ENCODE peak calls at places on chromosomes 1 and 21, in eight cellular contexts. One of them, this sample, is unnamed.

GRCh38 chr21:44697811-44698734 is 1.1 kb downstream of the KRTAP10-12 start:
- DNase-seq in HTR-8/SVneo: no peak
- DNase-seq in WTC11: no peak
- DNase-seq in EL: no peak
- DNase-seq in transverse colon: no peak
- DNase-seq in stimulated activated CD8-positive, alpha-beta memory T cell treated with anti-CD3 and anti-CD28 coated beads, Interleukin-4, amount 100 ng/mL, for 4 hours: no peak
- DNase-seq in GM19239: no peak
- DNase-seq in HFFc6: no peak
- DNase-seq in this sample: peak

GRCh38 chr21:45335151-45335760 is 47.6 kb upstream of the POFUT2 start:
- DNase-seq in WTC11: no peak
- DNase-seq in HFFc6: no peak
- DNase-seq in transverse colon: no peak
- DNase-seq in EL: no peak
- DNase-seq in stimulated activated CD8-positive, alpha-beta memory T cell treated with anti-CD3 and anti-CD28 coated beads, Interleukin-4, amount 100 ng/mL, for 4 hours: no peak
- DNase-seq in GM19239: no peak
- DNase-seq in HTR-8/SVneo: no peak
- DNase-seq in this sample: no peak

GRCh38 chr1:225923381-225923691 is 714 bp downstream of the PYCR2 start:
- DNase-seq in HTR-8/SVneo: no peak
- DNase-seq in transverse colon: peak
- DNase-seq in HFFc6: no peak
- DNase-seq in EL: no peak
- DNase-seq in GM19239: no peak
- DNase-seq in WTC11: no peak
- DNase-seq in stimulated activated CD8-positive, alpha-beta memory T cell treated with anti-CD3 and anti-CD28 coated beads, Interleukin-4, amount 100 ng/mL, for 4 hours: no peak
- DNase-seq in this sample: no peak

GRCh38 chr1:16727190-16728111 is 12.9 kb upstream of the RNU1-4 start:
- DNase-seq in stimulated activated CD8-positive, alpha-beta memory T cell treated with anti-CD3 and anti-CD28 coated beads, Interleukin-4, amount 100 ng/mL, for 4 hours: no peak
- DNase-seq in GM19239: no peak
- DNase-seq in WTC11: peak
- DNase-seq in transverse colon: peak
- DNase-seq in HFFc6: peak
- DNase-seq in EL: peak
- DNase-seq in HTR-8/SVneo: no peak
- DNase-seq in this sample: peak

GRCh38 chr1:82560566-82560965 is 759.8 kb downstream of the ADGRL2 start:
- DNase-seq in HTR-8/SVneo: no peak
- DNase-seq in EL: no peak
- DNase-seq in GM19239: no peak
- DNase-seq in stimulated activated CD8-positive, alpha-beta memory T cell treated with anti-CD3 and anti-CD28 coated beads, Interleukin-4, amount 100 ng/mL, for 4 hours: no peak
- DNase-seq in transverse colon: no peak
- DNase-seq in HFFc6: no peak
- DNase-seq in WTC11: no peak
- DNase-seq in this sample: no peak

GRCh38 chr1:209983953-209984352 is 45.9 kb downstream of the SYT14 start:
- DNase-seq in GM19239: no peak
- DNase-seq in HTR-8/SVneo: no peak
- DNase-seq in stimulated activated CD8-positive, alpha-beta memory T cell treated with anti-CD3 and anti-CD28 coated beads, Interleukin-4, amount 100 ng/mL, for 4 hours: no peak
- DNase-seq in transverse colon: no peak
- DNase-seq in HFFc6: no peak
- DNase-seq in EL: no peak
- DNase-seq in WTC11: no peak
- DNase-seq in this sample: no peak

GRCh38 chr21:44484498-44485253 is 29.4 kb downstream of the LRRC3 start:
- DNase-seq in HFFc6: no peak
- DNase-seq in WTC11: no peak
- DNase-seq in HTR-8/SVneo: no peak
- DNase-seq in GM19239: no peak
- DNase-seq in stimulated activated CD8-positive, alpha-beta memory T cell treated with anti-CD3 and anti-CD28 coated beads, Interleukin-4, amount 100 ng/mL, for 4 hours: no peak
- DNase-seq in transverse colon: no peak
- DNase-seq in EL: no peak
- DNase-seq in this sample: no peak

GRCh38 chr1:244083544-244083943 is 32.5 kb downstream of the ZBTB18 start:
- DNase-seq in stimulated activated CD8-positive, alpha-beta memory T cell treated with anti-CD3 and anti-CD28 coated beads, Interleukin-4, amount 100 ng/mL, for 4 hours: no peak
- DNase-seq in transverse colon: no peak
- DNase-seq in HTR-8/SVneo: no peak
- DNase-seq in WTC11: no peak
- DNase-seq in GM19239: no peak
- DNase-seq in HFFc6: no peak
- DNase-seq in EL: no peak
- DNase-seq in this sample: no peak

GRCh38 chr1:154881820-154882535 is 11.9 kb upstream of the KCNN3 start:
- DNase-seq in stimulated activated CD8-positive, alpha-beta memory T cell treated with anti-CD3 and anti-CD28 coated beads, Interleukin-4, amount 100 ng/mL, for 4 hours: no peak
- DNase-seq in EL: peak
- DNase-seq in HTR-8/SVneo: no peak
- DNase-seq in GM19239: no peak
- DNase-seq in transverse colon: no peak
- DNase-seq in WTC11: no peak
- DNase-seq in HFFc6: no peak
- DNase-seq in this sample: peak

GRCh38 chr1:36934061-36934460 is 100.3 kb downstream of the GRIK3 start:
- DNase-seq in HFFc6: no peak
- DNase-seq in transverse colon: no peak
- DNase-seq in WTC11: no peak
- DNase-seq in GM19239: no peak
- DNase-seq in stimulated activated CD8-positive, alpha-beta memory T cell treated with anti-CD3 and anti-CD28 coated beads, Interleukin-4, amount 100 ng/mL, for 4 hours: no peak
- DNase-seq in EL: no peak
- DNase-seq in HTR-8/SVneo: no peak
- DNase-seq in this sample: no peak

GRCh38 chr1:58611986-58612385 is 34.9 kb upstream of the TACSTD2 start:
- DNase-seq in GM19239: no peak
- DNase-seq in stimulated activated CD8-positive, alpha-beta memory T cell treated with anti-CD3 and anti-CD28 coated beads, Interleukin-4, amount 100 ng/mL, for 4 hours: no peak
- DNase-seq in EL: no peak
- DNase-seq in HFFc6: no peak
- DNase-seq in WTC11: no peak
- DNase-seq in HTR-8/SVneo: no peak
- DNase-seq in transverse colon: no peak
- DNase-seq in this sample: no peak

GRCh38 chr1:54301494-54301893 is 101.5 kb downstream of the MRPL37 start:
- DNase-seq in HFFc6: no peak
- DNase-seq in HTR-8/SVneo: no peak
- DNase-seq in WTC11: no peak
- DNase-seq in GM19239: no peak
- DNase-seq in EL: no peak
- DNase-seq in stimulated activated CD8-positive, alpha-beta memory T cell treated with anti-CD3 and anti-CD28 coated beads, Interleukin-4, amount 100 ng/mL, for 4 hours: no peak
- DNase-seq in transverse colon: no peak
- DNase-seq in this sample: no peak

GRCh38 chr21:41168391-41169257 is 664 bp downstream of the BACE2 start:
- DNase-seq in transverse colon: peak
- DNase-seq in stimulated activated CD8-positive, alpha-beta memory T cell treated with anti-CD3 and anti-CD28 coated beads, Interleukin-4, amount 100 ng/mL, for 4 hours: no peak
- DNase-seq in HFFc6: peak
- DNase-seq in GM19239: no peak
- DNase-seq in HTR-8/SVneo: no peak
- DNase-seq in EL: peak
- DNase-seq in WTC11: peak
- DNase-seq in this sample: peak

GRCh38 chr1:202107321-202107761 is 15.4 kb upstream of the GPR37L1 start:
- DNase-seq in HFFc6: no peak
- DNase-seq in WTC11: no peak
- DNase-seq in transverse colon: peak
- DNase-seq in stimulated activated CD8-positive, alpha-beta memory T cell treated with anti-CD3 and anti-CD28 coated beads, Interleukin-4, amount 100 ng/mL, for 4 hours: no peak
- DNase-seq in EL: no peak
- DNase-seq in GM19239: no peak
- DNase-seq in HTR-8/SVneo: no peak
- DNase-seq in this sample: no peak

GRCh38 chr1:67564193-67564592 is 120.8 kb upstream of the GADD45A start:
- DNase-seq in WTC11: no peak
- DNase-seq in GM19239: no peak
- DNase-seq in HTR-8/SVneo: no peak
- DNase-seq in transverse colon: peak
- DNase-seq in HFFc6: no peak
- DNase-seq in EL: no peak
- DNase-seq in stimulated activated CD8-positive, alpha-beta memory T cell treated with anti-CD3 and anti-CD28 coated beads, Interleukin-4, amount 100 ng/mL, for 4 hours: no peak
- DNase-seq in this sample: no peak

GRCh38 chr1:204405988-204406387 is 5.6 kb downstream of the PPP1R15B start:
- DNase-seq in HTR-8/SVneo: no peak
- DNase-seq in EL: no peak
- DNase-seq in transverse colon: no peak
- DNase-seq in HFFc6: no peak
- DNase-seq in GM19239: no peak
- DNase-seq in stimulated activated CD8-positive, alpha-beta memory T cell treated with anti-CD3 and anti-CD28 coated beads, Interleukin-4, amount 100 ng/mL, for 4 hours: no peak
- DNase-seq in WTC11: no peak
- DNase-seq in this sample: no peak

GRCh38 chr1:6248798-6249731 is 5.1 kb downstream of the HES3 start:
- DNase-seq in EL: peak
- DNase-seq in HFFc6: no peak
- DNase-seq in stimulated activated CD8-positive, alpha-beta memory T cell treated with anti-CD3 and anti-CD28 coated beads, Interleukin-4, amount 100 ng/mL, for 4 hours: no peak
- DNase-seq in transverse colon: no peak
- DNase-seq in HTR-8/SVneo: no peak
- DNase-seq in WTC11: no peak
- DNase-seq in GM19239: no peak
- DNase-seq in this sample: no peak

GRCh38 chr1:4433075-4433474 is 221.3 kb upstream of the AJAP1 start:
- DNase-seq in stimulated activated CD8-positive, alpha-beta memory T cell treated with anti-CD3 and anti-CD28 coated beads, Interleukin-4, amount 100 ng/mL, for 4 hours: no peak
- DNase-seq in transverse colon: no peak
- DNase-seq in GM19239: no peak
- DNase-seq in HTR-8/SVneo: no peak
- DNase-seq in EL: no peak
- DNase-seq in WTC11: no peak
- DNase-seq in HFFc6: no peak
- DNase-seq in this sample: no peak

GRCh38 chr1:53583021-53583902 is 124.1 kb downstream of the DMRTB1 start:
- DNase-seq in HFFc6: peak
- DNase-seq in transverse colon: no peak
- DNase-seq in GM19239: no peak
- DNase-seq in HTR-8/SVneo: no peak
- DNase-seq in WTC11: no peak
- DNase-seq in stimulated activated CD8-positive, alpha-beta memory T cell treated with anti-CD3 and anti-CD28 coated beads, Interleukin-4, amount 100 ng/mL, for 4 hours: no peak
- DNase-seq in EL: no peak
- DNase-seq in this sample: no peak

GRCh38 chr1:221740941-221741363 is 937 bp downstream of the DUSP10 start:
- DNase-seq in GM19239: no peak
- DNase-seq in HTR-8/SVneo: no peak
- DNase-seq in transverse colon: peak
- DNase-seq in stimulated activated CD8-positive, alpha-beta memory T cell treated with anti-CD3 and anti-CD28 coated beads, Interleukin-4, amount 100 ng/mL, for 4 hours: no peak
- DNase-seq in HFFc6: no peak
- DNase-seq in WTC11: no peak
- DNase-seq in EL: no peak
- DNase-seq in this sample: no peak

GRCh38 chr1:39142394-39143060 is 62.0 kb upstream of the MACF1 start:
- DNase-seq in EL: peak
- DNase-seq in GM19239: no peak
- DNase-seq in HFFc6: no peak
- DNase-seq in HTR-8/SVneo: no peak
- DNase-seq in transverse colon: no peak
- DNase-seq in stimulated activated CD8-positive, alpha-beta memory T cell treated with anti-CD3 and anti-CD28 coated beads, Interleukin-4, amount 100 ng/mL, for 4 hours: no peak
- DNase-seq in WTC11: peak
- DNase-seq in this sample: peak

GRCh38 chr1:178724734-178725602 is at the start of gene RALGPS2:
- DNase-seq in EL: peak
- DNase-seq in stimulated activated CD8-positive, alpha-beta memory T cell treated with anti-CD3 and anti-CD28 coated beads, Interleukin-4, amount 100 ng/mL, for 4 hours: peak
- DNase-seq in transverse colon: peak
- DNase-seq in WTC11: peak
- DNase-seq in HFFc6: peak
- DNase-seq in GM19239: peak
- DNase-seq in HTR-8/SVneo: peak
- DNase-seq in this sample: peak

GRCh38 chr1:152878042-152878441 is at the start of gene SMCP:
- DNase-seq in GM19239: no peak
- DNase-seq in HFFc6: no peak
- DNase-seq in HTR-8/SVneo: no peak
- DNase-seq in transverse colon: no peak
- DNase-seq in EL: no peak
- DNase-seq in stimulated activated CD8-positive, alpha-beta memory T cell treated with anti-CD3 and anti-CD28 coated beads, Interleukin-4, amount 100 ng/mL, for 4 hours: no peak
- DNase-seq in WTC11: peak
- DNase-seq in this sample: peak

GRCh38 chr1:84619383-84620093 is 45.3 kb upstream of the CTBS start:
- DNase-seq in WTC11: no peak
- DNase-seq in transverse colon: no peak
- DNase-seq in GM19239: no peak
- DNase-seq in HTR-8/SVneo: peak
- DNase-seq in HFFc6: peak
- DNase-seq in EL: peak
- DNase-seq in stimulated activated CD8-positive, alpha-beta memory T cell treated with anti-CD3 and anti-CD28 coated beads, Interleukin-4, amount 100 ng/mL, for 4 hours: peak
- DNase-seq in this sample: peak

GRCh38 chr1:56819393-56819899 is at the start of gene FYB2:
- DNase-seq in HTR-8/SVneo: no peak
- DNase-seq in stimulated activated CD8-positive, alpha-beta memory T cell treated with anti-CD3 and anti-CD28 coated beads, Interleukin-4, amount 100 ng/mL, for 4 hours: no peak
- DNase-seq in GM19239: no peak
- DNase-seq in WTC11: peak
- DNase-seq in EL: no peak
- DNase-seq in HFFc6: no peak
- DNase-seq in transverse colon: peak
- DNase-seq in this sample: peak

GRCh38 chr1:218673170-218673569 is 328.0 kb downstream of the TGFB2 start:
- DNase-seq in GM19239: no peak
- DNase-seq in HFFc6: no peak
- DNase-seq in transverse colon: no peak
- DNase-seq in WTC11: no peak
- DNase-seq in stimulated activated CD8-positive, alpha-beta memory T cell treated with anti-CD3 and anti-CD28 coated beads, Interleukin-4, amount 100 ng/mL, for 4 hours: no peak
- DNase-seq in HTR-8/SVneo: no peak
- DNase-seq in EL: no peak
- DNase-seq in this sample: no peak

GRCh38 chr1:204549313-204549712 is 33.1 kb downstream of the MDM4 start:
- DNase-seq in HTR-8/SVneo: no peak
- DNase-seq in stimulated activated CD8-positive, alpha-beta memory T cell treated with anti-CD3 and anti-CD28 coated beads, Interleukin-4, amount 100 ng/mL, for 4 hours: no peak
- DNase-seq in EL: no peak
- DNase-seq in HFFc6: no peak
- DNase-seq in GM19239: no peak
- DNase-seq in WTC11: no peak
- DNase-seq in transverse colon: no peak
- DNase-seq in this sample: no peak

GRCh38 chr1:47181955-47182680 is 7.7 kb downstream of the PDZK1IP1 start:
- DNase-seq in GM19239: no peak
- DNase-seq in WTC11: no peak
- DNase-seq in HFFc6: no peak
- DNase-seq in transverse colon: no peak
- DNase-seq in EL: peak
- DNase-seq in stimulated activated CD8-positive, alpha-beta memory T cell treated with anti-CD3 and anti-CD28 coated beads, Interleukin-4, amount 100 ng/mL, for 4 hours: no peak
- DNase-seq in HTR-8/SVneo: no peak
- DNase-seq in this sample: no peak

This sample was measured in mesendoderm.